ENCODE peak calls at places on chromosomes 4 and X, in nine cellular contexts. J is endothelial cell; O is activated CD4-positive, alpha-beta T cell treated with anti-CD3 and anti-CD28 coated beads, Interleukin-2, amount 50 U/mL, for 1 hour; C is NCI-H1417 treated with DMSO at 0.1 percent for 48 hours; G is HuH-7.5; V is Calu3; N is RPMI8226; Q is IMR-90; A is activated gamma-delta T cell treated with Interleukin-2 at 50 U/mL for 16 hours. X is an unnamed sample.

GRCh38 chr4:153594208-153594607 is 89.9 kb upstream of the TLR2 start:
- DNase-seq in V (no peak), C (no peak), O (no peak), G (no peak), J (no peak), A (no peak), N (no peak), Q (peak), X (no peak)

GRCh38 chr4:73901031-73901430 is 31.8 kb downstream of the CXCL1 start:
- DNase-seq in J (no peak), Q (peak), G (no peak), N (no peak), A (no peak), C (no peak), O (no peak), V (no peak), X (no peak)

GRCh38 chrX:53421772-53422090 is 723 bp downstream of the SMC1A start:
- DNase-seq in Q (no peak), O (no peak), J (no peak), A (no peak), N (no peak), C (no peak), G (no peak), V (no peak), X (peak)

GRCh38 chrX:154329284-154329683 is 33.7 kb downstream of the TKTL1 start:
- DNase-seq in J (no peak), O (no peak), Q (no peak), G (no peak), V (no peak), A (no peak), C (no peak), N (no peak), X (no peak)

GRCh38 chr4:183099537-183100297 is 660 bp downstream of the WWC2 start:
- DNase-seq in A (no peak), C (no peak), V (peak), O (peak), J (peak), G (no peak), N (no peak), Q (no peak), X (no peak)

GRCh38 chr4:146647615-146648383 is 9.1 kb downstream of the POU4F2 start:
- DNase-seq in O (no peak), J (peak), N (no peak), C (no peak), V (no peak), Q (no peak), G (no peak), A (no peak), X (no peak)

GRCh38 chrX:136954930-136955329 is 74.4 kb upstream of the RBMX start:
- DNase-seq in Q (peak), N (peak), V (no peak), A (no peak), J (no peak), G (no peak), C (no peak), O (no peak), X (peak)

GRCh38 chr4:119725688-119726330 is 97.2 kb upstream of the PDE5A start:
- DNase-seq in V (peak), O (no peak), G (no peak), N (peak), C (no peak), A (no peak), Q (peak), J (no peak), X (no peak)

GRCh38 chr4:575281-576141 is 584 bp downstream of the TMEM271 start:
- DNase-seq in V (no peak), C (no peak), G (no peak), N (no peak), A (no peak), Q (peak), O (no peak), J (peak), X (no peak)

GRCh38 chr4:3705236-3705987 is 60.8 kb upstream of the ADRA2C start:
- DNase-seq in Q (no peak), A (no peak), J (no peak), V (no peak), G (no peak), C (no peak), N (no peak), O (no peak), X (no peak)

GRCh38 chrX:133229361-133229760 is 11.2 kb upstream of the TFDP3 start:
- DNase-seq in V (peak), N (no peak), J (no peak), A (no peak), C (no peak), O (no peak), Q (peak), G (no peak), X (peak)

GRCh38 chrX:17525266-17525665 is 150.3 kb downstream of the NHS start:
- DNase-seq in J (no peak), V (no peak), Q (peak), C (no peak), O (no peak), A (no peak), G (no peak), N (no peak), X (no peak)

GRCh38 chr4:40475609-40476008 is 140.5 kb downstream of the CHRNA9 start:
- DNase-seq in V (peak), O (no peak), Q (no peak), A (no peak), C (no peak), J (no peak), G (no peak), N (no peak), X (no peak)